ENCODE peak calls at places on chromosome 12, in six cellular contexts. One of them, this sample, is unnamed.

GRCh38 chr12:67681145-67681778 is 32.7 kb downstream of the DYRK2 start:
- DNase-seq in K562: no peak
- DNase-seq in endothelial cell of umbilical vein: peak; percentile 82
- DNase-seq in A549: peak; percentile 33
- DNase-seq in HepG2: no peak
- DNase-seq in GM12878: no peak
- DNase-seq in this sample: no peak

GRCh38 chr12:51085757-51086156 is 2.4 kb upstream of the CSRNP2 start:
- DNase-seq in K562: no peak
- DNase-seq in HepG2: no peak
- DNase-seq in GM12878: no peak
- DNase-seq in A549: no peak
- DNase-seq in endothelial cell of umbilical vein: no peak
- DNase-seq in this sample: peak; percentile 64

GRCh38 chr12:3228587-3228986 is 151.4 kb downstream of the TSPAN9 start:
- DNase-seq in K562: no peak
- DNase-seq in HepG2: no peak
- DNase-seq in endothelial cell of umbilical vein: no peak
- DNase-seq in A549: no peak
- DNase-seq in GM12878: no peak
- DNase-seq in this sample: no peak

GRCh38 chr12:18462437-18462836 is 201.1 kb downstream of the PIK3C2G start:
- DNase-seq in K562: no peak
- DNase-seq in HepG2: no peak
- DNase-seq in A549: no peak
- DNase-seq in endothelial cell of umbilical vein: peak; percentile 90
- DNase-seq in GM12878: no peak
- DNase-seq in this sample: no peak

GRCh38 chr12:13273850-13274249 is 77.3 kb downstream of the EMP1 start:
- DNase-seq in endothelial cell of umbilical vein: no peak
- DNase-seq in GM12878: no peak
- DNase-seq in K562: no peak
- DNase-seq in A549: no peak
- DNase-seq in HepG2: no peak
- DNase-seq in this sample: no peak

GRCh38 chr12:104609083-104609844 is 152.5 kb downstream of the CHST11 start:
- DNase-seq in HepG2: no peak
- DNase-seq in K562: no peak
- DNase-seq in GM12878: no peak
- DNase-seq in endothelial cell of umbilical vein: no peak
- DNase-seq in A549: no peak
- DNase-seq in this sample: no peak

GRCh38 chr12:27545666-27546065 is 21.7 kb downstream of the PPFIBP1 start:
- DNase-seq in HepG2: no peak
- DNase-seq in K562: no peak
- DNase-seq in A549: no peak
- DNase-seq in endothelial cell of umbilical vein: no peak
- DNase-seq in GM12878: no peak
- DNase-seq in this sample: no peak

GRCh38 chr12:10016881-10017280 is 6.5 kb downstream of the CLEC12B start:
- DNase-seq in HepG2: no peak
- DNase-seq in GM12878: no peak
- DNase-seq in K562: no peak
- DNase-seq in A549: peak; percentile 54
- DNase-seq in endothelial cell of umbilical vein: peak; percentile 86
- DNase-seq in this sample: peak; percentile 16

GRCh38 chr12:11134300-11134699 is at the start of gene TAS2R30:
- DNase-seq in A549: no peak
- DNase-seq in K562: no peak
- DNase-seq in HepG2: no peak
- DNase-seq in endothelial cell of umbilical vein: no peak
- DNase-seq in GM12878: no peak
- DNase-seq in this sample: no peak

GRCh38 chr12:46661161-46661845 is 164.5 kb downstream of the SLC38A4 start:
- DNase-seq in endothelial cell of umbilical vein: peak; percentile 94
- DNase-seq in A549: peak; percentile 90
- DNase-seq in HepG2: peak; percentile 77
- DNase-seq in GM12878: peak; percentile 48
- DNase-seq in K562: no peak
- DNase-seq in this sample: peak; percentile 89

GRCh38 chr12:49108958-49109404 is 1.7 kb downstream of the LMBR1L start:
- DNase-seq in HepG2: peak; percentile 23
- DNase-seq in A549: no peak
- DNase-seq in GM12878: no peak
- DNase-seq in endothelial cell of umbilical vein: peak; percentile 33
- DNase-seq in K562: no peak
- DNase-seq in this sample: peak; percentile 86

GRCh38 chr12:52081263-52081733 is 1.8 kb downstream of the SMIM41 start:
- DNase-seq in endothelial cell of umbilical vein: no peak
- DNase-seq in GM12878: no peak
- DNase-seq in A549: no peak
- DNase-seq in HepG2: no peak
- DNase-seq in K562: no peak
- DNase-seq in this sample: peak; percentile 78

GRCh38 chr12:24695657-24696329 is 253.1 kb downstream of the BCAT1 start:
- DNase-seq in HepG2: no peak
- DNase-seq in endothelial cell of umbilical vein: no peak
- DNase-seq in A549: no peak
- DNase-seq in K562: peak; percentile 68
- DNase-seq in GM12878: no peak
- DNase-seq in this sample: no peak

GRCh38 chr12:45989277-45989856 is 1.0 kb downstream of the SCAF11 start:
- DNase-seq in HepG2: no peak
- DNase-seq in A549: no peak
- DNase-seq in K562: no peak
- DNase-seq in endothelial cell of umbilical vein: no peak
- DNase-seq in GM12878: no peak
- DNase-seq in this sample: no peak

GRCh38 chr12:71746983-71747611 is 7.6 kb upstream of the RAB21 start:
- DNase-seq in endothelial cell of umbilical vein: peak; percentile 66
- DNase-seq in K562: peak; percentile 28
- DNase-seq in GM12878: peak; percentile 45
- DNase-seq in A549: peak; percentile 74
- DNase-seq in HepG2: peak; percentile 66
- DNase-seq in this sample: peak; percentile 74

GRCh38 chr12:125544979-125545378 is 479.7 kb downstream of the AACS start:
- DNase-seq in A549: no peak
- DNase-seq in HepG2: no peak
- DNase-seq in GM12878: no peak
- DNase-seq in K562: no peak
- DNase-seq in endothelial cell of umbilical vein: no peak
- DNase-seq in this sample: no peak

GRCh38 chr12:6039894-6040601 is 84.4 kb downstream of the VWF start:
- DNase-seq in K562: peak; percentile 48
- DNase-seq in A549: peak; percentile 79
- DNase-seq in GM12878: no peak
- DNase-seq in endothelial cell of umbilical vein: peak; percentile 69
- DNase-seq in HepG2: peak; percentile 51
- DNase-seq in this sample: peak; percentile 73

GRCh38 chr12:57243521-57244305 is 7.3 kb downstream of the STAC3 start:
- DNase-seq in A549: peak; percentile 91
- DNase-seq in endothelial cell of umbilical vein: peak; percentile 68
- DNase-seq in GM12878: no peak
- DNase-seq in K562: peak; percentile 76
- DNase-seq in HepG2: peak; percentile 54
- DNase-seq in this sample: peak; percentile 88

GRCh38 chr12:52232233-52232915 is 669 bp upstream of the KRT7 start:
- DNase-seq in K562: no peak
- DNase-seq in A549: no peak
- DNase-seq in GM12878: no peak
- DNase-seq in HepG2: no peak
- DNase-seq in endothelial cell of umbilical vein: peak; percentile 10
- DNase-seq in this sample: no peak

GRCh38 chr12:28500373-28501024 is 310.2 kb downstream of the CCDC91 start:
- DNase-seq in HepG2: no peak
- DNase-seq in GM12878: no peak
- DNase-seq in endothelial cell of umbilical vein: no peak
- DNase-seq in A549: no peak
- DNase-seq in K562: no peak
- DNase-seq in this sample: no peak

GRCh38 chr12:89943461-89943860 is 234.8 kb upstream of the ATP2B1 start:
- DNase-seq in A549: no peak
- DNase-seq in K562: no peak
- DNase-seq in HepG2: no peak
- DNase-seq in endothelial cell of umbilical vein: no peak
- DNase-seq in GM12878: no peak
- DNase-seq in this sample: no peak

GRCh38 chr12:67593041-67593870 is 55.3 kb upstream of the DYRK2 start:
- DNase-seq in endothelial cell of umbilical vein: no peak
- DNase-seq in K562: no peak
- DNase-seq in A549: peak; percentile 7
- DNase-seq in GM12878: no peak
- DNase-seq in HepG2: no peak
- DNase-seq in this sample: no peak

GRCh38 chr12:112862570-112863137 is 44.1 kb upstream of the OAS1 start:
- DNase-seq in K562: no peak
- DNase-seq in endothelial cell of umbilical vein: no peak
- DNase-seq in A549: no peak
- DNase-seq in HepG2: no peak
- DNase-seq in GM12878: no peak
- DNase-seq in this sample: no peak

GRCh38 chr12:125220404-125221273 is 155.4 kb downstream of the AACS start:
- DNase-seq in HepG2: no peak
- DNase-seq in GM12878: no peak
- DNase-seq in A549: no peak
- DNase-seq in K562: no peak
- DNase-seq in endothelial cell of umbilical vein: no peak
- DNase-seq in this sample: peak; percentile 50

GRCh38 chr12:47775100-47775911 is 2.3 kb downstream of the SLC48A1 start:
- DNase-seq in A549: peak; percentile 54
- DNase-seq in endothelial cell of umbilical vein: no peak
- DNase-seq in HepG2: no peak
- DNase-seq in GM12878: no peak
- DNase-seq in K562: peak; percentile 59
- DNase-seq in this sample: peak; percentile 96

GRCh38 chr12:24948452-24948815 is 467 bp downstream of the BCAT1 start:
- DNase-seq in K562: peak; percentile 33
- DNase-seq in GM12878: peak; percentile 73
- DNase-seq in A549: peak; percentile 22
- DNase-seq in endothelial cell of umbilical vein: no peak
- DNase-seq in HepG2: no peak
- DNase-seq in this sample: peak; percentile 76

GRCh38 chr12:79688376-79689040 is 2.3 kb downstream of the PAWR start:
- DNase-seq in GM12878: no peak
- DNase-seq in endothelial cell of umbilical vein: peak; percentile 39
- DNase-seq in HepG2: no peak
- DNase-seq in K562: no peak
- DNase-seq in A549: no peak
- DNase-seq in this sample: no peak
- TF ChIP-seq MYC in GM12878: no peak
- TF ChIP-seq MYC in endothelial cell of umbilical vein: no peak
- TF ChIP-seq MYC in HepG2: no peak
- TF ChIP-seq MYC in K562: no peak
- TF ChIP-seq MYC in A549: no peak
- TF ChIP-seq MYC in this sample: no peak

GRCh38 chr12:74379114-74379513 is 158.5 kb upstream of the ATXN7L3B start:
- DNase-seq in endothelial cell of umbilical vein: no peak
- DNase-seq in A549: no peak
- DNase-seq in GM12878: no peak
- DNase-seq in K562: no peak
- DNase-seq in HepG2: no peak
- DNase-seq in this sample: no peak
- TF ChIP-seq MAX in endothelial cell of umbilical vein: no peak
- TF ChIP-seq MAX in A549: no peak
- TF ChIP-seq MAX in GM12878: no peak
- TF ChIP-seq MAX in K562: no peak
- TF ChIP-seq MAX in HepG2: no peak
- TF ChIP-seq MAX in this sample: no peak

DNA sequence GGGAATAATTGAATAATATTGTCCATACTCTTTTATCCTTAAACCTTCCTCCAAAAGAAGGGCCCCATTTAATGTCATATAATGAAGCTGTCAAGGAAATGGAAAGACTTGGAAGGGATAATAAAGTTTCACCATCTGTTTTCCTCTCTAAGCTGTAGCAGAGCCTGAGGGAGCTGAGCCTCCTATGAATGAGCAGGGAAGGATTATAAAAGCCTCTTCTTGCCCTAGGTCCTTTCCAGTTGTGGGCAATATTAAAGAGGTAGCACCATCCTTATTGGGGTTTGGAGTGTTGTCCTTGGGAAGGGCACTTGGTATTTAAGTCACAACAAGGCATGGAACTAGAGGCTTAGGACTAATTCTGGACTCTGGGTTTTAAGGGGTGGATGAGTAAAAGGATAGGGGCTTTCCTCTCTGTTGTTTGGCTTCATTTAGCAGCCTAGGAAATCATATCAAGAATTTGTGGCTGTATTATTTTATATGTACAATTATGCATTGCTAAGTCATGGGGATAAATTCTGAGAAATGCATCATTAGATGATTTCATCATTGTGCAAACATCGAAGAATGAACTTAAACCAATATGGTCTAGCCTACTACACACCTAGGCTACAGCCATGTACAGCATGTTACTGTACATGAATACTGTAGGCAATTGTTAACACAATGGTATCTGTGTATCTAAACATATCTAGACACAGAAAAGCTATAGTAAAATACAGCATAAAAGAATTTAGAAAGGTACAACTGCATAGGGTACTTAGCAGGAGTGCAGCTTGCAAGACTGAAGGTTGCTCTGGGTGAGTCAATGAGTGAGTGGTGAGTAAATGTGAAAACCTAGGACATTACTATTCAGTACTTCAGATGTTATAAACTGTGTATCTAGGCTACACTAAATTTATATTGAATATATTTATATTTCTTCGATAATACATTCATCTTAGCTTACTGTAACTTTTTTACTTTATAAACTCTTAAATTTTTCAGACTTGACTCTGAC is 408.7 kb upstream of the DCN start:
- DNase-seq in K562: no peak
- DNase-seq in HepG2: no peak
- DNase-seq in A549: no peak
- DNase-seq in GM12878: no peak
- DNase-seq in endothelial cell of umbilical vein: no peak
- DNase-seq in this sample: no peak
- TF ChIP-seq MYC in K562: no peak
- TF ChIP-seq MYC in HepG2: no peak
- TF ChIP-seq MYC in A549: no peak
- TF ChIP-seq MYC in GM12878: no peak
- TF ChIP-seq MYC in endothelial cell of umbilical vein: no peak
- TF ChIP-seq MYC in this sample: no peak

DNA sequence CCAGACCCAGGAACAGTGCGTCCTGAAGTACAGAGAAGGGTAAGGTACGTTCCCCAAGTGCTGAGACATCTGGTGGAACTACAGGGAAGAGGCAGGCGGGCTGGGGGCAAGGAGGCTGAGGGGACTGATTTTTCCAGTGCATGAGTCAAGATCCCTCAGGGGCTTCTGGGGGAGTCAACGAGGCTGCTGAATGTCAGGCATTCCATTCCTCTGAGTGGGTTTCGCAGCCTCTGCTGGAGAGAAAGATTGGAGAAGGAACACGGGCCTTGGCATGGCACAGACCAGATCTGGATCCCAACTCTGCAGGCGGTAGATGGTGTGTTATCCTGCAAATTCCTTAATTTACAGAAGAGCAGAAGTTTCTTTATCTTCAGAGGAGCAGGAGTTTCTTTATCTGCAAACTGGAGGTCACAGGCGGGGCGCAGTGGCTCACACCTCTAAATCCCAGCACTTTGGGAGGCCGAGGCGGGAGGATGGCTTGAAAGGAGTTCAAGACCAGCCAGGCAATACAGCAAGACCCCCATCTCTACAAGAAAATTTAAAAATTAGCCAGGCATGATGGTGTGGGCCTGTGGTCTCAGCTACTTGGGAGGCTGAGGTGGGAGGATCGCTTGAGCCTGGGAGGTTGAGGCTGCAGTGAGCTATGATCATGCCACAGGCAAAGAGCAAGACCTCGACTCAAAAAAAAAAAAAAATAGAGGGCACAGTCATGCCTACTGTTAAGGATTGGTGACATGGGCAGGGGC is 132.6 kb upstream of the MAP1LC3B2 start:
- DNase-seq in endothelial cell of umbilical vein: peak; percentile 30
- DNase-seq in K562: peak; percentile 52
- DNase-seq in HepG2: no peak
- DNase-seq in GM12878: no peak
- DNase-seq in A549: peak; percentile 98
- DNase-seq in this sample: no peak
- TF ChIP-seq MAX in endothelial cell of umbilical vein: no peak
- TF ChIP-seq MAX in K562: no peak
- TF ChIP-seq MAX in HepG2: no peak
- TF ChIP-seq MAX in GM12878: no peak
- TF ChIP-seq MAX in A549: peak; percentile 88
- TF ChIP-seq MAX in this sample: no peak

This sample was measured in NB4.